ENCODE peak calls at places on chromosomes 5 and 9, in eight cellular contexts. J is breast epithelium, A is GM12892, D is stomach, R is HepG2, T is GM12891, K is endothelial cell of umbilical vein, G is spleen. X is an unnamed sample.
A peak's percentile ranks its signal among the peaks of the same experiment; 100 is the strongest.

GRCh38 chr5:80181618-80182211 is 74.1 kb downstream of the SERINC5 start:
- DNase-seq in J (peak; percentile 86), K (no peak), G (no peak), R (peak; percentile 90), T (no peak), A (no peak), D (peak; percentile 91), X (no peak)

GRCh38 chr9:12884736-12885395 is 110.0 kb downstream of the LURAP1L start:
- DNase-seq in D (no peak), G (no peak), T (no peak), J (no peak), K (peak; percentile 64), R (peak; percentile 36), A (no peak), X (no peak)

GRCh38 chr5:173916233-173916632 is 28.1 kb downstream of the CPEB4 start:
- DNase-seq in R (no peak), D (no peak), T (no peak), J (no peak), K (no peak), G (no peak), A (no peak), X (no peak)

GRCh38 chr5:153569036-153569435 is 78.6 kb downstream of the GRIA1 start:
- DNase-seq in T (no peak), R (no peak), A (no peak), K (no peak), J (no peak), G (no peak), D (no peak), X (no peak)

GRCh38 chr5:119302916-119303897 is 52.6 kb upstream of the TNFAIP8 start:
- DNase-seq in K (peak; percentile 93), J (peak; percentile 30), R (peak; percentile 97), G (no peak), A (no peak), T (no peak), D (no peak), X (no peak)

GRCh38 chr5:179451813-179452196 is 98.5 kb upstream of the RUFY1 start:
- DNase-seq in K (no peak), J (no peak), G (no peak), A (no peak), R (no peak), D (no peak), T (no peak), X (no peak)

GRCh38 chr9:121888438-121888775 is 204.7 kb downstream of the TTLL11 start:
- DNase-seq in A (no peak), D (no peak), K (no peak), J (no peak), R (no peak), T (no peak), G (no peak), X (no peak)

GRCh38 chr9:126234681-126235349 is 91.8 kb upstream of the MVB12B start:
- DNase-seq in D (no peak), G (no peak), A (no peak), T (no peak), R (no peak), J (no peak), K (no peak), X (no peak)

GRCh38 chr5:171207256-171207866 is 101.7 kb upstream of the TLX3 start:
- DNase-seq in D (no peak), J (no peak), K (peak; percentile 72), G (no peak), T (no peak), R (peak; percentile 27), A (no peak), X (no peak)

GRCh38 chr9:97373311-97373710 is 38.6 kb upstream of the TDRD7 start:
- DNase-seq in T (no peak), R (no peak), K (no peak), D (no peak), G (no peak), A (no peak), J (no peak), X (no peak)

GRCh38 chr5:54545796-54546195 is 28.2 kb downstream of the SNX18 start:
- DNase-seq in T (no peak), R (no peak), D (no peak), K (no peak), J (no peak), A (no peak), G (no peak), X (no peak)

GRCh38 chr5:120151181-120151580 is 312.9 kb upstream of the PRR16 start:
- DNase-seq in A (no peak), G (no peak), T (no peak), R (no peak), J (no peak), D (no peak), K (no peak), X (no peak)

GRCh38 chr5:81579525-81579924 is 171.4 kb downstream of the SSBP2 start:
- DNase-seq in D (no peak), A (no peak), J (no peak), T (no peak), K (peak; percentile 57), R (no peak), G (no peak), X (no peak)

GRCh38 chr5:139459451-139459934 is 3.0 kb downstream of the ECSCR start:
- DNase-seq in J (no peak), T (no peak), D (peak; percentile 50), R (peak; percentile 52), A (no peak), K (peak; percentile 89), G (peak; percentile 70), X (no peak)

DNA sequence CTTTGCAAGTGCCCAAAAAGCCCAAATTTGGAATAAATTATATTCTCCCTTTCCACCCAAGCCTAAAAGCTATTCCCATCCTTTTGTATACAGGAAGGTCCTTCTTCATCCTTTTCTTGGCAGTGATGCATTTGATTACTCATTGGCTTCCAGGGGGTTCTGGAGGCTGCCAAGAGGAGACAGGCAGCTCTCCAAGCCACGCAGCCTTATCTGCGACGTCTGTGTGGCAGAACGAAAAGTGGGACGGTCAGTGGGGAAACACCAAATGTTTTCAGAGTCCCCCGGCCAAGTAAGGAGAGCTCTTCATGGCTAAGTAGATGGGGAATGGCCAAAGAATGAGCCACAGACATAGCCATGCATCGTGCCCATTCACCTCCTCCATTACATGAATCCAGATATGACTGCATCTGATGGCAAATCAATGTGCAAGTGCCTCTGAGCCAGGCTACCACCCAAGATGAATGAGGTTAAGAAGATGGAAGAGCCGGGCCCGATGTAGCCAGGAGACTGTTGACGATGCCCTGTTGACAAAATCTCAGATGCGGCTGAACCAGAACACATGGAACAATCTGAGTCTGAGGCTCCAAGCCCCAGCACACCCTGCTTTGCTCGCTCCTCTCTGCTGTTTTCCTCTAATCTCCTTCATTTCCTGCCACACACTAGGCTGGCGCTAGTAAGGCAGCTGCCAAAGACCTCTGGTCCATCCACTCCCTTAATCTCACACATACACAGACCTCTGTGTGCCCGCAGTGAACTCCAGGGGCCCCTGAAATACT is 12.0 kb downstream of the ADAM19 start:
- DNase-seq in K (peak; percentile 52), T (no peak), D (no peak), R (no peak), J (no peak), A (no peak), G (no peak), X (no peak)
- TF ChIP-seq POLR2A in K (no peak), T (no peak), D (no peak), R (no peak), J (no peak), A (no peak), G (no peak), X (no peak)

GRCh38 chr5:5316333-5316732 is 106.1 kb upstream of the ICE1 start:
- DNase-seq in G (no peak), K (no peak), A (no peak), T (no peak), J (no peak), R (no peak), D (no peak), X (no peak)
- TF ChIP-seq POLR2AphosphoS5 in G (no peak), K (no peak), A (no peak), T (no peak), J (no peak), R (no peak), D (no peak), X (no peak)

GRCh38 chr9:123336959-123337358 is 19.0 kb upstream of the CRB2 start:
- DNase-seq in A (no peak), G (no peak), J (no peak), T (no peak), R (no peak), K (no peak), D (no peak), X (no peak)

GRCh38 chr9:123342247-123342646 is 13.8 kb upstream of the CRB2 start:
- DNase-seq in D (no peak), T (no peak), G (no peak), R (no peak), K (no peak), J (no peak), A (no peak), X (no peak)

GRCh38 chr9:123338710-123339665 is 17.0 kb upstream of the CRB2 start:
- DNase-seq in A (no peak), R (no peak), K (peak; percentile 20), G (peak; percentile 91), D (peak; percentile 35), T (no peak), J (no peak), X (no peak)

GRCh38 chr9:123337971-123338370 is 18.0 kb upstream of the CRB2 start:
- DNase-seq in R (no peak), A (no peak), G (peak; percentile 85), D (no peak), J (no peak), T (no peak), K (no peak), X (no peak)

GRCh38 chr9:123339666-123340414 is 16.2 kb upstream of the CRB2 start:
- DNase-seq in K (no peak), A (no peak), R (no peak), D (no peak), J (no peak), T (no peak), G (no peak), X (no peak)
- TF ChIP-seq POLR2A in K (no peak), A (peak; percentile 30), R (no peak), D (no peak), J (no peak), T (peak; percentile 17), G (no peak), X (no peak)

GRCh38 chr9:69307446-69308216 is 17.4 kb upstream of the ENTREP1 start:
- DNase-seq in A (no peak), G (no peak), T (no peak), K (peak; percentile 54), R (no peak), D (no peak), J (no peak), X (no peak)
- TF ChIP-seq POLR2AphosphoS5 in A (no peak), G (no peak), T (no peak), K (no peak), R (no peak), D (no peak), J (no peak), X (no peak)

GRCh38 chr9:133458643-133459312 is 1.0 kb upstream of the CACFD1 start:
- DNase-seq in A (no peak), K (no peak), T (no peak), R (peak; percentile 41), D (no peak), G (peak; percentile 75), J (no peak), X (no peak)
- TF ChIP-seq POLR2A in A (no peak), K (no peak), T (no peak), R (no peak), D (no peak), G (no peak), J (no peak), X (no peak)

X was measured in suprapubic skin.